ENCODE peak calls at places on chromosomes 16 and 17, in eight cellular contexts. R is GM12878, B is GM23338, Q is A549, Z is K562, L is HepG2, A is HCT116, Y is SK-N-SH. T is an unnamed sample. For H3K4me1, the result is how much of the 10 kb centered on the place peaks cover.

GRCh38 chr16:11909653-11910551 is 5.9 kb downstream of the GSPT1 start:
- DNase-seq in Q (no peak), B (no peak), L (no peak), A (no peak), R (no peak), Y (no peak), Z (no peak), T (no peak)

GRCh38 chr16:9395958-9396359 is 304.5 kb downstream of the HAPSTR1 start:
- DNase-seq in Y (no peak), Q (no peak), B (no peak), A (no peak), L (no peak), Z (no peak), R (no peak), T (no peak)

GRCh38 chr17:42809250-42809649 is 10.6 kb downstream of the CNTD1 start:
- DNase-seq in R (no peak), Z (no peak), B (no peak), Y (no peak), L (no peak), A (no peak), Q (peak), T (no peak)

GRCh38 chr17:35486920-35487727 is 38.6 kb upstream of the SLFN13 start:
- DNase-seq in R (peak), B (peak), Q (peak), A (no peak), L (no peak), Z (peak), Y (no peak), T (no peak)

GRCh38 chr17:7858487-7858832 is 657 bp downstream of the CYB5D1 start:
- DNase-seq in Q (peak), Y (no peak), R (no peak), Z (peak), B (peak), L (peak), A (no peak), T (no peak)

GRCh38 chr17:56779898-56780777 is 53.6 kb downstream of the C17orf67 start:
- DNase-seq in B (peak), Y (peak), R (no peak), L (peak), Q (peak), A (peak), Z (peak), T (no peak)

GRCh38 chr17:56884483-56885144 is 29.2 kb downstream of the TRIM25 start:
- DNase-seq in R (no peak), Q (no peak), B (no peak), A (no peak), L (no peak), Y (no peak), Z (no peak), T (no peak)

GRCh38 chr17:79619196-79619595 is 8.3 kb upstream of the RBFOX3 start:
- DNase-seq in A (no peak), Z (no peak), B (no peak), L (no peak), Q (no peak), R (no peak), Y (peak), T (no peak)

GRCh38 chr17:45227631-45228120 is 6.0 kb downstream of the FMNL1 start:
- DNase-seq in B (no peak), R (no peak), Q (no peak), L (no peak), Y (no peak), Z (no peak), A (no peak), T (no peak)

GRCh38 chr16:20410153-20410723 is 904 bp downstream of the ACSM5 start:
- DNase-seq in B (no peak), R (no peak), A (no peak), Q (no peak), L (no peak), Y (no peak), Z (no peak), T (no peak)

GRCh38 chr17:10702574-10702973 is 5.2 kb downstream of the ADPRM start:
- DNase-seq in L (no peak), Y (no peak), B (peak), R (no peak), Z (peak), Q (no peak), A (no peak), T (no peak)

GRCh38 chr17:41527076-41528023 is 758 bp downstream of the KRT19 start:
- DNase-seq in Y (no peak), Z (peak), L (no peak), A (no peak), R (no peak), Q (no peak), B (peak), T (no peak)

GRCh38 chr17:61461967-61462733 is 9.9 kb downstream of the TBX4 start:
- DNase-seq in Z (peak), A (no peak), Q (no peak), B (peak), R (no peak), L (peak), Y (peak), T (no peak)

GRCh38 chr16:56601325-56601724 is 7.1 kb upstream of the MT2A start:
- DNase-seq in L (no peak), B (no peak), R (no peak), A (no peak), Z (no peak), Y (no peak), Q (no peak), T (no peak)

GRCh38 chr16:10557750-10558149 is 22.6 kb downstream of the EMP2 start:
- DNase-seq in B (no peak), L (no peak), Q (no peak), Y (no peak), A (no peak), Z (no peak), R (no peak), T (no peak)

GRCh38 chr16:12339686-12340085 is 363.2 kb downstream of the SNX29 start:
- DNase-seq in Y (no peak), Q (no peak), B (no peak), R (no peak), A (no peak), L (no peak), Z (no peak), T (no peak)

GRCh38 chr16:89062389-89063345 is 31.0 kb upstream of the ACSF3 start:
- DNase-seq in R (no peak), A (no peak), B (no peak), L (no peak), Q (no peak), Z (no peak), Y (no peak), T (no peak)

GRCh38 chr16:78405833-78406232 is 306.4 kb downstream of the WWOX start:
- DNase-seq in Y (no peak), A (no peak), L (no peak), B (no peak), Q (no peak), Z (no peak), R (no peak), T (no peak)

GRCh38 chr17:55735784-55736405 is 13.2 kb upstream of the TMEM100 start:
- DNase-seq in A (peak), Y (peak), L (peak), Q (peak), R (no peak), B (peak), Z (peak), T (no peak)

GRCh38 chr17:70332356-70332755 is 163.0 kb downstream of the KCNJ2 start:
- DNase-seq in A (no peak), B (no peak), Z (no peak), Y (no peak), R (no peak), L (no peak), Q (no peak), T (no peak)

GRCh38 chr17:79679631-79680340 is 51.0 kb upstream of the ENPP7 start:
- DNase-seq in L (no peak), A (no peak), Z (no peak), Q (no peak), B (no peak), R (no peak), Y (no peak), T (no peak)

GRCh38 chr16:12661656-12662172 is 142.0 kb downstream of the CPPED1 start:
- DNase-seq in R (no peak), L (peak), Y (no peak), B (peak), Q (no peak), Z (peak), A (peak), T (no peak)

DNA sequence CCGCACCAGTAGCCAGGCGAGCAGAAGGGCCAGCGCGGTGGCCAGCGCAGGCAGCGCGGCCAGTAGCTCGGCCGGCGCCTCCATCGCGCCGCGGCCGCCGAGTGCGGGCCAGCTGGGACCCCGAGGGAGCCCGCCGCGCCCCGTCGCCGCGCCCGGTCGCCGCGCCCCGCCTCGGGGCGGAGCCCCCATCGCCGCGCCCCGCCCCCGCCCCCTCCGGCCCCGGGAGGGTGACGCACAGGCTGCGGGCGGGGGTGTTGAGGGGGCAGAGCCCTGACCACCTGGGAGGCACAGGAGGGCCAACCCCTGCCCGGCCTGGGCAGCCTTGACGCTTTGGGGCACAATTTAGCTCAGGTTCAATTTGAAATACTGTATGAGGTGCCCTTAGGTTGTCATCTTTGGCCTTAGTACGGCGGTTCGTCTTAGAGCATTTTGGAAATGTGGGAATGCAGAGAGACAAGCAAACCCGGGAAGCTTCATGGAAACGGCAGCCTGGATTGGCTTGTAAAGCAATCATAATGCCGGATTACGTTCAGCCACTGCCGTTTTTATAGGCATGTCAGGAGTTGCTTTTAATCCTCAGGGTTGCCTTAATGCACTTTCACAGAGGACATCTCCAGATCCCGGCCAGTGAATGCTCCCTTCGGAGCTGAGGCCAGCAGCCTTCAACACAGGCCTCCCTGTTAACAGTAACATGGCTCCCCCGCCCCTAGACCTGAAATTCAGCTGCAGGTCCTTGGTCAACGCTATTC is at the start of gene MXRA7:
- DNase-seq in B (peak), Z (peak), Q (peak), A (no peak), R (no peak), L (no peak), Y (peak), T (no peak)
- H3K4me1 ChIP-seq in B (under half), Z (under half), Q (under half), A (under half), R (under half), L (half or more), Y (under half), T (under half)

GRCh38 chr16:66604376-66605176 is at the start of gene CMTM3:
- DNase-seq in B (peak), R (no peak), Z (peak), Q (peak), Y (peak), A (peak), L (peak), T (no peak)

GRCh38 chr16:66608241-66609138 is 4.0 kb downstream of the CMTM3 start:
- DNase-seq in R (no peak), Y (peak), B (peak), L (peak), A (peak), Z (peak), Q (peak), T (no peak)

GRCh38 chr16:66603537-66604375 is 748 bp upstream of the CMTM3 start:
- DNase-seq in Q (peak), L (peak), B (peak), R (no peak), Y (peak), A (no peak), Z (peak), T (no peak)

GRCh38 chr16:66605177-66605999 is 884 bp downstream of the CMTM3 start:
- DNase-seq in Z (peak), R (no peak), A (no peak), Q (peak), B (peak), L (peak), Y (peak), T (no peak)

DNA sequence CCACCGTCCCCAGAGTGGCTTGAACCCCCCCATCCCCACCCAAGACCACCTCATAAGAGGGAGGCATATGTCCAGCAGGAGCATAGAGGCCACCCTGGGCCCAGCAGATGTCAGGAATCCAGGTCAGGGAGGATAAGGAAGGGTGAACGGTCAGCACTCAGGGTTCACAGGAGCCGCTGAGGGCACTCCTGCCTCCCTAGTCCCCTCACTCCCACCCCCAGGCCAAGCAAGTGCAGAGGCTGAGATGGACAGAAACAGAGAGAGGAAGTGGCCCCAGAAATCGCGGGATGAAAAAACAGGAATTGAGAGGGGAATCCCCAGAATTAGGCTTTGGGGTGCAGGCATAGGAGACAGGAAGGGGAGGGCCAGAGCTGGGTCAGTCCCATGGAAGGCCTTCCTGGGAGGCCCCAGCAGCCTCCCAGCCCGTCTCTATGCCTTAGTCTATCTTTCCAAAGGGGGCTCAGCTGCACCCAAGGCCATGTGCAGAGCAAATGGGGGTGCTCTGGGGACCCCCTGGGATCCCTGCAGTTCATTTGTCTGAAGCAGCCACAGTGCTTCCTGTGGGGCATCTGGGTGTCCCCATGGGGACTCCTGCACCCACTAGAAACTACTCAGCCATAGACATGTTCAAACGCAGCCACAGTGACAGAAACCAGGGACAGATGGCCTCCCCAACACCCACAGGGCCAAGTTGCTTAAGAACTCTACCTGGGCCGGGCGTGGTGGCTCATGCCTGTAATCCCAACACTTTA is 1.7 kb downstream of the CMTM3 start:
- DNase-seq in A (no peak), Z (no peak), L (no peak), Q (no peak), B (no peak), Y (no peak), R (no peak), T (no peak)
- H3K27ac ChIP-seq in A (peak), Z (peak), L (peak), Q (peak), B (no peak), Y (peak), R (no peak), T (peak)

DNA sequence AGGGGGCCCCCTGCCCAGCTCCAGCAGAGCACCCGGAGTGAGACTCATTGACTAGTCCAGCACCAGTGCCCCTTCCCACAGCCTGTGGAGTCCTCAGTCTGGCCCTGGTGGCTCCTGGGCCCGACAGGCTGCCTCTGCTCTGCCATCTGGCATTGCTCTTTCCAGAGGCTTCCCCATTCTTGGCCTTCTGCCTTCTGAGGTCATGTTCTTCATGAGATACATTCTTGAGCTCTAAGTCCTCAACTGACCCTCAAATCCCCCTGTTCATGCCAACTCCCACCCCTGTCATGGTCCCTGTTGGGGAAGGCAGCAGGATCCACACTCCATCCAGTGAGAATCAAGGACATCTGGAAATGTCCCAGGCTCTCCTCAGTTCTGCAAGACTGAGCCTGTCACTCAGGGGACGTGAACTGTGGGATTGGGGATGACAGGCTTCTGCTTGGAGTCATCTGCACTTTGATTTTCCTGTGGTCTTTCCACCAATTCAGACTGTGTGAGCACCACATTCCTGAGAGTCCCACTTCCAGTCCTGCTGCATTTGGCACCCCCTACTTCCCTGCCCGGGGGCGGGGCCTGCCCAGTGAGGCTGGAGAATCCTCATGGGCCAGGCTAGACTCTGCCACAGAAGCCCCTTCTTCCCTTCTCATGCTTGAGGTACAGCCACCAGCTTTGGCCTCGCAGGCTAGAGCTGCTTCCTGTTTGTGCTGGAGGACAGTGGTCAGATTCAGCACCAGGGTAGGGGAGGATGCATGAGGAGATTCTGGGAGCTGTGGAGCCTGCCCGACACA is 2.7 kb downstream of the TRPV2 start:
- DNase-seq in R (no peak), Q (no peak), A (no peak), Z (no peak), B (no peak), Y (no peak), L (no peak), T (no peak)
- TF ChIP-seq REST in R (no peak), Q (no peak), A (no peak), Z (no peak), B (no peak), Y (peak), L (no peak), T (no peak)

DNA sequence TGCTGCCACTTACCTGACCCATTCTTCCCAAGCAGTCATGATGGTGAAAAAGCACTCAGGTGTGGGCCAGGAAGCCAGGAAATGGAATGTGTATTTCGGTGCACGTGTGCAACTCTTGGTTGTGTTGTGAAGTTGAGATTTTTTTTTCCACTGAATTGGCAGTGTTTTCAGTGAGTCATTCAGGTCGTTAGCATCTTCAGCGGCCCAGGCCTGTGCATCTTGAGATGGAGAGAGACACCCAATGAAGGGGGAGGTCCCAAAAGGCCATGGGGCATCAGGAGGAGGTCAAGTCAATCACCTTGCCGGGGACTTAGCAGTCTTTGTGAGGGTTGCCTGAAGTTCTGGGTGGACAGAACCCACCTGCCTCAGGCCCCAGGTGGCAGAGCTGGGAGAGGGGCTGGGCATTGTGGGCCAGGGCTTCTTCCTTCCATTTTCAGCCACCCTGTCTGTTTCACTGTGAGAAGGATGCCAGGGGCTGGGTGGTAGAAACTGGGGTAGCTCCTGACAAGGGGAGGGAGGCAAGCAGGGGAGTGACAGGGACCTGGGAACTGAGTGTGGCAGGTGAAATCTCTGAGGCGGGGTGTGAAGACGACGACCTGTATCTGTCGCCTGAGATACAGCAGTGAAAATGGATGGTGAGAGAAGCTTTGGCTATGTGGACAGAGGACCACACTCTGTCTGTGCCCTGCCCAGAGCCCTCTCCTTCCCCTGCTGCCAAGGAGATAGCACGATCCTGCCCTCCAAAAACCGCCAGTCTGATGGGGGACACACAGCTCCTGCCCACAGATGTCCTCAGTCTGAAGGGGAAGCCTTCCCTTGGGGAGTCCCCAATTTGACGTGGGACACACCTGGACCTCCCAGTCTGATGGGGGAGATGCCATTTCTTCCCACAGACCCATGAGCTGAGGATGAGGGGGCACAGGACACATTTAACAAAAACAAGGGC is 11.8 kb downstream of the TBKBP1 start:
- DNase-seq in Z (peak), A (no peak), B (no peak), Y (no peak), Q (no peak), R (no peak), L (no peak), T (no peak)
- H3K4me1 ChIP-seq in Z (under half), A (under half), B (under half), Y (under half), Q (under half), R (under half), L (under half), T (under half)

DNA sequence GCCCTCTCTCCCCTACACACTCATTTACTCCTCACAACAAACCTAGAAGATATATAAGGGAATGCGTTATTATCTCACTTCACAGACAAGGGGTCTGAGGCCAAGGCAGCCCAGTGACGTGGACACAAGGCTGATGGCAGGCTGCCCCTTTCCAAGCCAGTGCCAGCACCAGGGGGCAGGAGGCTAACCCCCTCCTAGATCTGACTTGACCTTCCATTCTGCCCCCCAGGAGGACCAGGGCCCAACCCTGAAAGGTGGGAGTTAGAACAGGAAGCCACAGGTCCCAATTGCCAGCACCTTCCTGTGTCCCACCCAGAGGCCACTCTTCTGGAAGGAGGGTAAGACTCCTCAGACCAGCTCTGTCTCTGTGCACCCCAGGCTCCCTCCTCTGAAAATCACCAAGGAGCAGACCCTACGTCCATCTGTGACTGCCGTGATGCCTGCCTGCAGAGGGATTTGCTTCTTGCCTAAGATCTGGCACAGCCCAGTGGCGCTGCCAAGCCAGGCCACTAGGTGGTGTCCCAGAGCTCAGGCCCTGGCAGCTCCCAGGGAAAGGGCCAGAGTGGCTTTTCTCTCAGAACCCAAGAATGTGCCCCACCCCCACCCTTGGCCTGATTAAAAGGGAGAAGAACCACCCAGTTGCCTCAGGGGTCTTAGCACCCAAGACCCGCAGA is 42.4 kb upstream of the MRPS23 start:
- DNase-seq in L (peak), A (peak), Q (peak), Z (peak), B (peak), R (no peak), Y (peak), T (peak)
- H3K27ac ChIP-seq in L (peak), A (peak), Q (peak), Z (no peak), B (peak), R (no peak), Y (peak), T (peak)

T was measured in Panc1.